ENCODE peak calls at places on chromosomes 16 and 17, in ten cellular contexts. L, K, E, D, F, H, X, W, V and I are unnamed samples.

GRCh38 chr17:50817142-50817751 is 18.1 kb upstream of the WFIKKN2 start:
- DNase-seq in V (peak), E (peak), W (no peak), D (peak), F (peak), K (peak), L (peak), H (no peak), X (peak), I (no peak)

GRCh38 chr17:37607637-37608368 is 1.4 kb downstream of the SYNRG start:
- DNase-seq in V (peak), E (peak), X (no peak), H (no peak), D (no peak), L (no peak), K (no peak), F (no peak), W (no peak), I (no peak)

GRCh38 chr17:42067371-42068180 is 17.2 kb upstream of the C17orf113 start:
- DNase-seq in H (peak), F (peak), L (peak), X (peak), K (peak), E (peak), D (peak), W (no peak), V (peak), I (peak)

GRCh38 chr16:58652741-58653140 is 23.1 kb upstream of the CNOT1 start:
- DNase-seq in L (no peak), F (peak), H (peak), X (peak), K (peak), V (no peak), E (no peak), W (no peak), D (peak), I (no peak)

GRCh38 chr17:76567634-76568432 is 17.8 kb downstream of the ST6GALNAC2 start:
- DNase-seq in K (no peak), D (no peak), V (no peak), H (peak), F (no peak), X (no peak), L (no peak), E (no peak), W (no peak), I (peak)

GRCh38 chr17:46944931-46945330 is 22.0 kb downstream of the GOSR2 start:
- DNase-seq in L (no peak), H (no peak), K (peak), E (no peak), D (no peak), F (no peak), W (no peak), V (no peak), X (no peak), I (no peak)

GRCh38 chr16:87410530-87410929 is 18.4 kb downstream of the MAP1LC3B start:
- DNase-seq in H (no peak), W (no peak), K (no peak), D (no peak), X (no peak), F (no peak), E (no peak), V (no peak), L (no peak), I (no peak)

GRCh38 chr17:42509916-42510315 is 26.1 kb upstream of the NAGLU start:
- DNase-seq in W (no peak), K (no peak), E (no peak), V (no peak), F (no peak), D (no peak), H (no peak), X (no peak), L (no peak), I (no peak)

GRCh38 chr17:79626156-79626890 is 15.5 kb upstream of the RBFOX3 start:
- DNase-seq in F (no peak), X (no peak), V (no peak), E (no peak), H (no peak), W (no peak), K (no peak), L (no peak), D (no peak), I (no peak)

GRCh38 chr16:53768593-53768992 is 64.6 kb downstream of the FTO start:
- DNase-seq in K (peak), E (no peak), W (no peak), H (peak), X (peak), F (no peak), V (no peak), D (peak), L (peak), I (peak)

GRCh38 chr16:54748611-54749190 is 182.0 kb upstream of the IRX5 start:
- DNase-seq in X (no peak), F (no peak), W (no peak), E (no peak), V (no peak), H (no peak), L (no peak), D (no peak), K (no peak), I (no peak)

GRCh38 chr17:41915566-41915965 is 3.2 kb downstream of the ACLY start:
- DNase-seq in E (no peak), L (no peak), X (no peak), K (no peak), H (no peak), W (no peak), D (no peak), F (no peak), V (no peak), I (no peak)

GRCh38 chr17:64358261-64358788 is 32.3 kb downstream of the PECAM1 start:
- DNase-seq in X (peak), L (no peak), F (no peak), W (no peak), E (no peak), V (no peak), K (peak), D (peak), H (no peak), I (no peak)

GRCh38 chr17:869067-869466 is 86.9 kb downstream of the MRM3 start:
- DNase-seq in E (no peak), L (peak), X (no peak), V (no peak), W (no peak), H (peak), K (peak), F (no peak), D (peak), I (peak)

GRCh38 chr16:79164378-79164720 is 436.2 kb downstream of the MAF start:
- DNase-seq in D (no peak), K (no peak), W (no peak), X (no peak), H (no peak), L (no peak), F (no peak), V (no peak), E (no peak), I (no peak)

GRCh38 chr17:59367657-59368045 is 36.2 kb downstream of the YPEL2 start:
- DNase-seq in E (no peak), X (no peak), H (peak), W (no peak), K (peak), D (no peak), V (no peak), L (no peak), F (no peak), I (no peak)

GRCh38 chr17:80923211-80924110 is 68.2 kb upstream of the CHMP6 start:
- DNase-seq in L (no peak), W (no peak), F (no peak), K (no peak), D (no peak), E (no peak), H (no peak), X (no peak), V (no peak), I (no peak)

GRCh38 chr17:21542991-21543390 is 149.3 kb upstream of the KCNJ18 start:
- DNase-seq in L (no peak), K (no peak), W (no peak), X (no peak), V (no peak), F (no peak), H (no peak), E (no peak), D (no peak), I (no peak)

GRCh38 chr17:35160354-35161201 is 13.0 kb downstream of the UNC45B start:
- DNase-seq in W (no peak), H (no peak), D (no peak), F (no peak), V (no peak), X (no peak), L (no peak), K (no peak), E (no peak), I (no peak)

GRCh38 chr17:82213251-82214011 is 789 bp upstream of the CCDC57 start:
- DNase-seq in D (peak), H (peak), E (peak), W (no peak), L (peak), K (peak), V (peak), X (peak), F (peak), I (peak)

GRCh38 chr17:79597996-79598557 is 12.8 kb downstream of the RBFOX3 start:
- DNase-seq in D (no peak), X (no peak), E (no peak), V (no peak), W (no peak), L (no peak), K (no peak), H (no peak), F (no peak), I (no peak)

GRCh38 chr17:32909787-32910369 is 18.1 kb upstream of the TMEM98 start:
- DNase-seq in L (peak), F (peak), X (peak), D (peak), W (peak), H (peak), V (peak), E (peak), K (peak), I (peak)

GRCh38 chr17:7673239-7673638 is 14.1 kb downstream of the TP53 start:
- DNase-seq in K (no peak), D (peak), E (no peak), V (no peak), X (peak), F (no peak), H (no peak), L (no peak), W (no peak), I (peak)

GRCh38 chr16:70579648-70580630 is 56.3 kb downstream of the SF3B3 start:
- DNase-seq in D (no peak), V (no peak), H (no peak), L (no peak), X (no peak), F (no peak), W (no peak), E (no peak), K (peak), I (no peak)

GRCh38 chr16:72935896-72936295 is 112.0 kb downstream of the ZFHX3 start:
- DNase-seq in X (no peak), E (no peak), W (no peak), F (peak), V (no peak), L (no peak), D (no peak), K (no peak), H (no peak), I (no peak)

GRCh38 chr17:82985436-82985820 is 94.0 kb upstream of the METRNL start:
- DNase-seq in K (no peak), H (no peak), X (no peak), F (no peak), D (no peak), W (no peak), V (no peak), E (no peak), L (no peak), I (no peak)

GRCh38 chr17:38724337-38724988 is 5.7 kb upstream of the CISD3 start:
- DNase-seq in E (no peak), K (no peak), F (no peak), W (peak), L (no peak), D (no peak), V (no peak), H (no peak), X (no peak), I (peak)

GRCh38 chr17:81898029-81898866 is 3.8 kb upstream of the NPB start:
- DNase-seq in L (peak), V (no peak), H (no peak), K (peak), D (peak), W (no peak), X (peak), F (no peak), E (no peak), I (peak)